ENCODE peak calls at places on chromosomes 6 and 20, in four cellular contexts. P is kidney epithelial cell; O is activated T-cell treated with anti-CD3 and anti-CD28 coated beads, Interleukin-2, amount 50 U/mL, for 4 hours; X is bronchial epithelial cell. H is an unnamed sample.

GRCh38 chr20:39853664-39854063 is 835.4 kb downstream of the MAFB start:
- DNase-seq in P (peak; percentile 64), O (no peak), X (peak; percentile 70), H (peak; percentile 59)

GRCh38 chr6:11851405-11851804 is 72.8 kb upstream of the ADTRP start:
- DNase-seq in P (peak; percentile 92), O (no peak), X (peak; percentile 44), H (peak; percentile 95)

GRCh38 chr6:149140137-149140909 is 177.2 kb upstream of the TAB2 start:
- DNase-seq in P (no peak), O (peak; percentile 31), X (no peak), H (no peak)

GRCh38 chr20:57685134-57685851 is 24.5 kb downstream of the PMEPA1 start:
- DNase-seq in P (no peak), O (no peak), X (no peak), H (no peak)

GRCh38 chr6:37451411-37452273 is 18.6 kb downstream of the CMTR1 start:
- DNase-seq in P (no peak), O (no peak), X (no peak), H (no peak)

GRCh38 chr20:5557123-5557522 is 193.1 kb upstream of the SHLD1 start:
- DNase-seq in P (no peak), O (peak; percentile 37), X (peak; percentile 42), H (peak; percentile 11)

GRCh38 chr20:9301129-9302072 is 213.0 kb upstream of the LAMP5 start:
- DNase-seq in P (no peak), O (no peak), X (peak; percentile 77), H (peak; percentile 75)

GRCh38 chr6:90369024-90369519 is 72.4 kb upstream of the BACH2 start:
- DNase-seq in P (peak; percentile 100), O (no peak), X (peak; percentile 100), H (peak; percentile 100)

GRCh38 chr6:53546256-53546655 is 1.4 kb upstream of the GCLC start:
- DNase-seq in P (no peak), O (no peak), X (peak; percentile 67), H (peak; percentile 48)

GRCh38 chr20:59006864-59007757 is at the start of gene CTSZ:
- DNase-seq in P (no peak), O (no peak), X (no peak), H (peak; percentile 13)

GRCh38 chr6:150925655-150925928 is 60.1 kb downstream of the MTHFD1L start:
- DNase-seq in P (no peak), O (no peak), X (no peak), H (no peak)

GRCh38 chr20:36273414-36274247 is 32.5 kb upstream of the DLGAP4 start:
- DNase-seq in P (no peak), O (no peak), X (peak; percentile 23), H (no peak)

GRCh38 chr6:53741417-53741816 is 53.4 kb upstream of the LRRC1 start:
- DNase-seq in P (no peak), O (no peak), X (no peak), H (no peak)

GRCh38 chr20:5100684-5101347 is 18.9 kb downstream of the PCNA start:
- DNase-seq in P (no peak), O (peak; percentile 78), X (peak; percentile 50), H (peak; percentile 56)

GRCh38 chr6:41678511-41679084 is 40.3 kb downstream of the MDFI start:
- DNase-seq in P (no peak), O (no peak), X (no peak), H (no peak)

GRCh38 chr20:24718696-24719095 is 230.4 kb upstream of the CST7 start:
- DNase-seq in P (no peak), O (no peak), X (no peak), H (no peak)

GRCh38 chr6:31622678-31623077 is 2.2 kb downstream of the PRRC2A start:
- DNase-seq in P (no peak), O (no peak), X (peak; percentile 63), H (peak; percentile 45)

GRCh38 chr20:57658447-57659130 is 38.4 kb upstream of the ZBP1 start:
- DNase-seq in P (no peak), O (peak; percentile 4), X (no peak), H (no peak)

GRCh38 chr6:139062921-139063320 is 34.4 kb downstream of the ABRACL start:
- DNase-seq in P (no peak), O (no peak), X (no peak), H (no peak)

GRCh38 chr6:10424005-10424404 is 9.1 kb upstream of the TFAP2A start:
- DNase-seq in P (no peak), O (no peak), X (no peak), H (no peak)

GRCh38 chr20:23826541-23827018 is at the start of gene CST2:
- DNase-seq in P (no peak), O (no peak), X (no peak), H (no peak)

GRCh38 chr6:95866732-95867131 is 149.0 kb upstream of the FUT9 start:
- DNase-seq in P (no peak), O (no peak), X (peak; percentile 14), H (no peak)

GRCh38 chr6:160978141-160978926 is 13.2 kb upstream of the MAP3K4 start:
- DNase-seq in P (no peak), O (no peak), X (peak; percentile 69), H (peak; percentile 34)

GRCh38 chr6:39937686-39938333 is 3.5 kb upstream of the MOCS1 start:
- DNase-seq in P (no peak), O (no peak), X (no peak), H (no peak)